ENCODE peak calls at places on chromosomes 12 and 14, in five cellular contexts. One of them, this sample, is unnamed.
A peak's percentile ranks its signal among the peaks of the same experiment; 100 is the strongest.

GRCh38 chr12:55698241-55698955 is 9.3 kb downstream of the ITGA7 start:
- DNase-seq in WTC11: no peak
- DNase-seq in HCT116: no peak
- DNase-seq in brain microvascular endothelial cell: no peak
- DNase-seq in esophagus muscularis mucosa: no peak
- DNase-seq in this sample: no peak

GRCh38 chr12:52004042-52004648 is 2.6 kb upstream of the TAMALIN start:
- DNase-seq in WTC11: peak; percentile 74
- DNase-seq in HCT116: no peak
- DNase-seq in brain microvascular endothelial cell: peak; percentile 39
- DNase-seq in esophagus muscularis mucosa: no peak
- DNase-seq in this sample: no peak

GRCh38 chr12:95600567-95600966 is 49.3 kb upstream of the USP44 start:
- DNase-seq in WTC11: no peak
- DNase-seq in HCT116: no peak
- DNase-seq in brain microvascular endothelial cell: no peak
- DNase-seq in esophagus muscularis mucosa: peak; percentile 89
- DNase-seq in this sample: no peak

GRCh38 chr14:64092940-64093339 is 201.2 kb downstream of the ESR2 start:
- DNase-seq in WTC11: no peak
- DNase-seq in HCT116: no peak
- DNase-seq in brain microvascular endothelial cell: no peak
- DNase-seq in esophagus muscularis mucosa: no peak
- DNase-seq in this sample: no peak

GRCh38 chr14:40599726-40600125 is 1007.0 kb upstream of the LRFN5 start:
- DNase-seq in WTC11: no peak
- DNase-seq in HCT116: no peak
- DNase-seq in brain microvascular endothelial cell: no peak
- DNase-seq in esophagus muscularis mucosa: no peak
- DNase-seq in this sample: no peak

GRCh38 chr14:20455355-20456300 is 602 bp downstream of the APEX1 start:
- DNase-seq in WTC11: peak; percentile 29
- DNase-seq in HCT116: no peak
- DNase-seq in brain microvascular endothelial cell: peak; percentile 91
- DNase-seq in esophagus muscularis mucosa: no peak
- DNase-seq in this sample: peak; percentile 27

GRCh38 chr12:68180792-68181744 is 21.5 kb upstream of the IFNG start:
- DNase-seq in WTC11: no peak
- DNase-seq in HCT116: no peak
- DNase-seq in brain microvascular endothelial cell: no peak
- DNase-seq in esophagus muscularis mucosa: peak; percentile 68
- DNase-seq in this sample: no peak

GRCh38 chr12:119870462-119870861 is 6.7 kb downstream of the CIT start:
- DNase-seq in WTC11: no peak
- DNase-seq in HCT116: no peak
- DNase-seq in brain microvascular endothelial cell: no peak
- DNase-seq in esophagus muscularis mucosa: no peak
- DNase-seq in this sample: no peak

DNA sequence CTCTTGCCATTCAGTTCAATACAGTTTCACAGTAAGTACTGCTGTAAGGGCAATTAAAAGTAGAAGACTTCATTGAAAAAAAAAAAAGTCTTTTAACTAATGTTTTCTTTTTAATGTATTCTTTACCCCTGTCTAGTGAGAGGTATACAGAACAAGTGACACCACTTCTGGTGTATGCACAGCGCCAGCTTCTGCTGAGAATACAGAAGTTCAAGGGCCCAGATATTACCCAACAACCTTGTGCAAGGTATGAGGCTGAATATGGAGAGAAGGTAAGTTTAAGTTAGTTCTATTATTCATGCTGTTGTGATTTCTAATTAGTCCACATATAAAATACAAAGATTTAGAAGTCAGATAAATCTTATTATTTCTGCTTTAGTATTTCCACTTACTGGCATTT is 168.7 kb downstream of the CFAP54 start:
- DNase-seq in WTC11: no peak
- DNase-seq in HCT116: no peak
- DNase-seq in brain microvascular endothelial cell: no peak
- DNase-seq in esophagus muscularis mucosa: no peak
- DNase-seq in this sample: no peak
- TF ChIP-seq CTCF in WTC11: no peak
- TF ChIP-seq CTCF in HCT116: peak; percentile 6
- TF ChIP-seq CTCF in brain microvascular endothelial cell: no peak
- TF ChIP-seq CTCF in esophagus muscularis mucosa: no peak
- TF ChIP-seq CTCF in this sample: no peak

GRCh38 chr14:101561145-101561896 is at the start of gene DIO3:
- DNase-seq in WTC11: peak; percentile 90
- DNase-seq in HCT116: peak; percentile 32
- DNase-seq in brain microvascular endothelial cell: no peak
- DNase-seq in esophagus muscularis mucosa: no peak
- DNase-seq in this sample: peak; percentile 62

GRCh38 chr14:101561897-101562490 is 699 bp downstream of the DIO3 start:
- DNase-seq in WTC11: no peak
- DNase-seq in HCT116: no peak
- DNase-seq in brain microvascular endothelial cell: no peak
- DNase-seq in esophagus muscularis mucosa: no peak
- DNase-seq in this sample: no peak

GRCh38 chr14:101559250-101559623 is 2.1 kb upstream of the DIO3 start:
- DNase-seq in WTC11: no peak
- DNase-seq in HCT116: no peak
- DNase-seq in brain microvascular endothelial cell: no peak
- DNase-seq in esophagus muscularis mucosa: no peak
- DNase-seq in this sample: no peak

GRCh38 chr14:101559624-101560533 is 1.4 kb upstream of the DIO3 start:
- DNase-seq in WTC11: peak; percentile 60
- DNase-seq in HCT116: no peak
- DNase-seq in brain microvascular endothelial cell: no peak
- DNase-seq in esophagus muscularis mucosa: no peak
- DNase-seq in this sample: peak; percentile 39

DNA sequence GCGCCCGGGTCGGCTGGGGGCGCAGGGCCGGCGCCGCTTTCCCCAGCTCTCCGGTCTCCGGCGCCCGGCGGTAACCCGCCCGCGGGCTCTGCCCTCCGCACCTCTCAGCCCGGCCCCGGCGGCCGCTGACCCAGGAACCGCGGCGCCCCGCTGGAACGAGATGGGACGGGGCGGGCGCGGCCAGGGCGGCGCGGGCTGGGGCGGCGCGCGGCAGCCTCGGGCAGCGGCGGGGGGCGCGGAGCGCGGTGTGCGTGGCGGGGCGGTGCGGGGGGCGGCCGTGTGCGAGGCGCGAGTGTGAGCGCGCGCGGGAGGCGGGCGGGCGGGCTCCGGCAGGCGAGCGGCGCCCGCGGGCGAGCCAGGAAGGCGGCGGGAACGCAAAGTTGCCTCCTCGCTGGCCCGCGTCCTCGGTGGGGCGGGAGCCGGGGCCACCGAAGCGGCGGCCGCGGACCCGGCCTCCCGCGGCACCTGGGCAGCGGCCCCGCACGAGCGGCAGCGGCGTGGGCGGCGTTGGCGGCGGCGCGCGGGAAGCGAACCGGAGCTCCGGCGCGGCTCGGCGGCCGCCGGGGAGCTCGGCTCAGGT is 671 bp upstream of the DIO3 start:
- DNase-seq in WTC11: no peak
- DNase-seq in HCT116: no peak
- DNase-seq in brain microvascular endothelial cell: no peak
- DNase-seq in esophagus muscularis mucosa: no peak
- DNase-seq in this sample: no peak
- TF ChIP-seq CTCF in WTC11: no peak
- TF ChIP-seq CTCF in HCT116: no peak
- TF ChIP-seq CTCF in brain microvascular endothelial cell: no peak
- TF ChIP-seq CTCF in esophagus muscularis mucosa: no peak
- TF ChIP-seq CTCF in this sample: no peak

GRCh38 chr12:6464531-6464930 is 5.9 kb downstream of the VAMP1 start:
- DNase-seq in WTC11: no peak
- DNase-seq in HCT116: no peak
- DNase-seq in brain microvascular endothelial cell: no peak
- DNase-seq in esophagus muscularis mucosa: no peak
- DNase-seq in this sample: no peak
- TF ChIP-seq CTCF in WTC11: no peak
- TF ChIP-seq CTCF in HCT116: no peak
- TF ChIP-seq CTCF in brain microvascular endothelial cell: no peak
- TF ChIP-seq CTCF in esophagus muscularis mucosa: no peak
- TF ChIP-seq CTCF in this sample: no peak

GRCh38 chr14:96227428-96227827 is 22.8 kb downstream of the BDKRB2 start:
- DNase-seq in WTC11: no peak
- DNase-seq in HCT116: no peak
- DNase-seq in brain microvascular endothelial cell: no peak
- DNase-seq in esophagus muscularis mucosa: no peak
- DNase-seq in this sample: no peak

GRCh38 chr14:96221841-96222240 is 17.2 kb downstream of the BDKRB2 start:
- DNase-seq in WTC11: no peak
- DNase-seq in HCT116: no peak
- DNase-seq in brain microvascular endothelial cell: no peak
- DNase-seq in esophagus muscularis mucosa: no peak
- DNase-seq in this sample: no peak

GRCh38 chr14:96229315-96229714 is 24.7 kb downstream of the BDKRB2 start:
- DNase-seq in WTC11: no peak
- DNase-seq in HCT116: no peak
- DNase-seq in brain microvascular endothelial cell: no peak
- DNase-seq in esophagus muscularis mucosa: no peak
- DNase-seq in this sample: no peak

GRCh38 chr14:96224480-96225096 is 19.9 kb downstream of the BDKRB2 start:
- DNase-seq in WTC11: no peak
- DNase-seq in HCT116: no peak
- DNase-seq in brain microvascular endothelial cell: no peak
- DNase-seq in esophagus muscularis mucosa: no peak
- DNase-seq in this sample: no peak

GRCh38 chr14:96225745-96226151 is 21.1 kb downstream of the BDKRB2 start:
- DNase-seq in WTC11: peak; percentile 62
- DNase-seq in HCT116: no peak
- DNase-seq in brain microvascular endothelial cell: no peak
- DNase-seq in esophagus muscularis mucosa: no peak
- DNase-seq in this sample: peak; percentile 39
- TF ChIP-seq CTCF in WTC11: no peak
- TF ChIP-seq CTCF in HCT116: no peak
- TF ChIP-seq CTCF in brain microvascular endothelial cell: peak; percentile 7
- TF ChIP-seq CTCF in esophagus muscularis mucosa: no peak
- TF ChIP-seq CTCF in this sample: peak; percentile 39

GRCh38 chr12:108562348-108563134 is at the start of gene ISCU:
- DNase-seq in WTC11: peak; percentile 98
- DNase-seq in HCT116: peak; percentile 95
- DNase-seq in brain microvascular endothelial cell: peak; percentile 90
- DNase-seq in esophagus muscularis mucosa: peak; percentile 98
- DNase-seq in this sample: peak; percentile 99

GRCh38 chr12:108561852-108562347 is 496 bp upstream of the ISCU start:
- DNase-seq in WTC11: no peak
- DNase-seq in HCT116: peak; percentile 18
- DNase-seq in brain microvascular endothelial cell: no peak
- DNase-seq in esophagus muscularis mucosa: no peak
- DNase-seq in this sample: no peak

GRCh38 chr12:108563804-108564151 is 1.4 kb downstream of the ISCU start:
- DNase-seq in WTC11: no peak
- DNase-seq in HCT116: no peak
- DNase-seq in brain microvascular endothelial cell: no peak
- DNase-seq in esophagus muscularis mucosa: no peak
- DNase-seq in this sample: no peak

GRCh38 chr12:108564724-108565123 is 2.3 kb downstream of the ISCU start:
- DNase-seq in WTC11: no peak
- DNase-seq in HCT116: no peak
- DNase-seq in brain microvascular endothelial cell: no peak
- DNase-seq in esophagus muscularis mucosa: peak; percentile 80
- DNase-seq in this sample: no peak

DNA sequence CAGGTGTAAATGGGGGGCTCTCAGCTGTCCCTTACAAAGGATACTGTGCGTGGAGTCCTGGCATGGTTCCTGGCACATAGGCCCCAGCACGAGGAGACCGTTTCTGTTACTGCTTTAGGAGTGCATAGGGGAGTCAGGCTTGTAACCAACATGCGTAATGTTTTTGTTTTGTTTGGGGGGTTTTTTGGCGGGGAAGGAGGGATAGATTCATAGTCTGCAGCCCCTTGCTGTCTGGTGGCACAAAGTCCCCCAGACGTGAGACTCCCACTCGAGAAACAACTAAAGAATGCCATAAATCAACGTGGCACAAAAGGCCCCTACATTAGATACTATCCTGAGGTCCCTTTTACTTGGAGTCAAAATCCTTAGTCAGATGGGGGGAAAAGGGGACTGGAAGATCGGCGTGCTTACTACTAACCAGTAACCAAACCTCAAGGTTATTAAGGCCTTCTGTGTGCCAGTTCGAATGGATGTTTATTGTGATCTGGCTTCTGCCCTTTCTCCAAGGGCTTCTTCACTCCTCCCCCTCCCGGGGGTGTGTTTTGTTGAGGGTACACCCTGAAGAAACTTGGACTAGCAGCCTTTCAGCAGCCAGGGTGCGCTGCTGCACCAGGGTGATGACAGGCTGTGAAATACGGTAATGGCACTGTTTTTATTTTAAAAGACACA is 873 bp downstream of the ISCU start:
- DNase-seq in WTC11: peak; percentile 77
- DNase-seq in HCT116: peak; percentile 87
- DNase-seq in brain microvascular endothelial cell: peak; percentile 84
- DNase-seq in esophagus muscularis mucosa: peak; percentile 94
- DNase-seq in this sample: peak; percentile 44
- TF ChIP-seq CTCF in WTC11: no peak
- TF ChIP-seq CTCF in HCT116: no peak
- TF ChIP-seq CTCF in brain microvascular endothelial cell: peak; percentile 96
- TF ChIP-seq CTCF in esophagus muscularis mucosa: peak; percentile 87
- TF ChIP-seq CTCF in this sample: peak; percentile 77

GRCh38 chr14:100748944-100749343 is 22.3 kb downstream of the DLK1 start:
- DNase-seq in WTC11: peak; percentile 31
- DNase-seq in HCT116: no peak
- DNase-seq in brain microvascular endothelial cell: no peak
- DNase-seq in esophagus muscularis mucosa: no peak
- DNase-seq in this sample: no peak
- TF ChIP-seq CTCF in WTC11: no peak
- TF ChIP-seq CTCF in HCT116: no peak
- TF ChIP-seq CTCF in brain microvascular endothelial cell: peak; percentile 9
- TF ChIP-seq CTCF in esophagus muscularis mucosa: no peak
- TF ChIP-seq CTCF in this sample: no peak

This sample was measured in progenitor cell of endocrine pancreas.